ENCODE peak calls at places on chromosomes 1 and 21, in nine cellular contexts. Y is Peyer's patch, Z is breast epithelium, E is left ventricle myocardium inferior, Q is lower lobe of right lung, M is iPS DF 6.9, W is A549, V is endodermal cell, I is GM12878. G is an unnamed sample.

GRCh38 chr1:35202048-35202719 is 9.2 kb upstream of the SFPQ start:
- DNase-seq in Y (no peak), Z (peak; percentile 61), E (peak; percentile 39), Q (no peak), M (peak; percentile 89), W (peak; percentile 81), V (peak; percentile 91), I (peak; percentile 40), G (peak; percentile 76)

GRCh38 chr1:156583821-156584622 is 4.5 kb downstream of the TTC24 start:
- DNase-seq in Y (no peak), Z (peak; percentile 57), E (no peak), Q (no peak), M (peak; percentile 90), W (peak; percentile 85), V (peak; percentile 93), I (no peak), G (peak; percentile 84)

GRCh38 chr1:93964777-93965200 is 55.6 kb upstream of the GCLM start:
- DNase-seq in Y (no peak), Z (no peak), E (no peak), Q (no peak), M (no peak), W (peak; percentile 25), V (no peak), I (peak; percentile 8), G (peak; percentile 42)

GRCh38 chr1:25774921-25775774 is 24.8 kb upstream of the SELENON start:
- DNase-seq in Y (no peak), Z (no peak), E (no peak), Q (no peak), M (no peak), W (no peak), V (no peak), I (peak; percentile 5), G (no peak)

GRCh38 chr1:205584732-205585131 is 47.1 kb downstream of the ELK4 start:
- DNase-seq in Y (no peak), Z (no peak), E (no peak), Q (no peak), M (no peak), W (no peak), V (peak; percentile 70), I (no peak), G (peak; percentile 26)

GRCh38 chr1:3814065-3814464 is 17.8 kb upstream of the LRRC47 start:
- DNase-seq in Y (no peak), Z (no peak), E (no peak), Q (peak; percentile 15), M (no peak), W (no peak), V (no peak), I (no peak), G (no peak)

GRCh38 chr1:115632251-115633026 is 9.3 kb upstream of the VANGL1 start:
- DNase-seq in Y (no peak), Z (no peak), E (no peak), Q (no peak), M (no peak), W (no peak), V (peak; percentile 59), I (no peak), G (no peak)

GRCh38 chr1:154714638-154715037 is 106.7 kb upstream of the ADAR start:
- DNase-seq in Y (no peak), Z (no peak), E (no peak), Q (peak; percentile 69), M (no peak), W (peak; percentile 54), V (no peak), I (no peak), G (no peak)

GRCh38 chr1:85864727-85865126 is 156.5 kb upstream of the ZNHIT6 start:
- DNase-seq in Y (no peak), Z (no peak), E (no peak), Q (no peak), M (no peak), W (no peak), V (no peak), I (no peak), G (no peak)

GRCh38 chr1:116375884-116376733 is 3.1 kb downstream of the ATP1A1 start:
- DNase-seq in Y (peak; percentile 87), Z (peak; percentile 77), E (peak; percentile 78), Q (peak; percentile 85), M (no peak), W (no peak), V (peak; percentile 78), I (no peak), G (peak; percentile 92)

GRCh38 chr1:37850352-37850955 is 8.9 kb downstream of the MTF1 start:
- DNase-seq in Y (no peak), Z (no peak), E (no peak), Q (no peak), M (no peak), W (no peak), V (no peak), I (no peak), G (no peak)

GRCh38 chr1:41936107-41936506 is 17.4 kb upstream of the HIVEP3 start:
- DNase-seq in Y (no peak), Z (no peak), E (no peak), Q (no peak), M (no peak), W (no peak), V (no peak), I (no peak), G (no peak)

DNA sequence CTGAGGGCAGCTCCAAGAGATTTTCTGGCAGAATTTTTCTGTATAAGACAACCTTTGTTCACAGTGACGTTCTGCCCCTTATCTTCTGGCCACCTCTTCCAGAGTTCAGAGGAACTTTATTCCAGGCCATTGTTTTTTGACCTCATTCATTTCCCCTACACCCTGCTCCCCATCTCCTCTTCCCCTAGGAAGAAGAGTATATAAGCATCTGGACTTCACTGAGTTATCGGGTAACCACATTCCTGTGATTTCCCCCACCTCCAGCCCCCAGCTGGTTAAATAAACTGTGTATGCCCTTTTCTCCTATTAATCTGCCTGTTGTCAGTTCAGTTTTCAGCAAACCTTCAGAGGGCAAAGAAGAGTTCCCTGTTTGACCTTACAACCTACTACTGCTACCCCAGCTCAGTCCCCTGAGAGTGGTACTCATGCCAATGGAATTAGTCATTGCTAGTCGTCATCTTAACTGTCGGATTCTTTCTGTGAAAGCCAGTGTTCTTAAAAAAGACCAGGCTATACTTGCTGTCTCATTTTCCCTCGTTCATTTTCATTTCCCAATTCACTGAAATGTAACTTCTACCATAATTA is 14.3 kb upstream of the ALG14 start:
- DNase-seq in Y (no peak), Z (no peak), E (no peak), Q (no peak), M (no peak), W (peak; percentile 72), V (peak; percentile 70), I (no peak), G (no peak)
- H3K4me3 ChIP-seq in Y (no peak overlapping the region), Z (no peak overlapping the region), E (no peak overlapping the region), Q (no peak overlapping the region), M (no peak overlapping the region), W (no peak overlapping the region), V (peak overlapping the region; percentile 13), I (no peak overlapping the region), G (no peak overlapping the region)

GRCh38 chr1:114278911-114279310 is 125.2 kb upstream of the SYT6 start:
- DNase-seq in Y (no peak), Z (no peak), E (no peak), Q (no peak), M (no peak), W (no peak), V (no peak), I (no peak), G (no peak)
- H3K4me1 ChIP-seq in Y (no peaks in the 10 kb centered on the region), Z (no peaks in the 10 kb centered on the region), E (peaks cover 8% of the 10 kb centered on the region), Q (no peaks in the 10 kb centered on the region), M (no peaks in the 10 kb centered on the region), W (no peaks in the 10 kb centered on the region), V (no peaks in the 10 kb centered on the region), I (no peaks in the 10 kb centered on the region), G (no peaks in the 10 kb centered on the region)

DNA sequence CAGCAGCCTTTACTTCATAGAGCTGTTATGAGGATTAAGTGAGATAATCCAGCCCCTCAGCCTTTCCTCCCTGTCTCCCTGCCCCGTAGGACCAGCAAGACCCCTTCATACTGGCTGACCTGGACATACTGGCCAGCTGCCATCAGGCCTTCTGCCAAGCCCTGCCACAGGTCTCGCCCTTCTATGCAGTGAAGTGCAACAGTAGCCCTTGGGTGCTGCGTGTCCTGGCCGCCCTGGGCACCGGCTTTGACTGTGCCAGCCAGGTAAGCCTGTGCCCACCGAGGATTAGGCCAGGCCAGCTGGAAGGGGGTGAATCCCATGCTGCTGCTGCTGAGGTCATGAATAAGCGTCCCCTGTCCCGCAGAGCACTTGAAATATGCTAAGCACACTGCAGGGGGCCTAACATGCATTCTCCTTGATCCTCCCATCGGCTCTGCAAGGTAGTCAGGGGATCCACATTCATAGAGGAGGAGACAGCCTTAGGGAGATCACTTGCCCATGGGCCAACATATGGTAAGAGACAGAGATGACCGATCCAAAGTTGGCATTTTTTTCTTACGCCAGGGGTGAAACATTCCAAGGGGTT is 73.3 kb upstream of the TINAGL1 start:
- DNase-seq in Y (no peak), Z (no peak), E (no peak), Q (no peak), M (peak; percentile 50), W (no peak), V (peak; percentile 92), I (no peak), G (no peak)
- H3K4me3 ChIP-seq in Y (no peak overlapping the region), Z (no peak overlapping the region), E (no peak overlapping the region), Q (no peak overlapping the region), M (no peak overlapping the region), W (no peak overlapping the region), V (no peak overlapping the region), I (no peak overlapping the region), G (no peak overlapping the region)

DNA sequence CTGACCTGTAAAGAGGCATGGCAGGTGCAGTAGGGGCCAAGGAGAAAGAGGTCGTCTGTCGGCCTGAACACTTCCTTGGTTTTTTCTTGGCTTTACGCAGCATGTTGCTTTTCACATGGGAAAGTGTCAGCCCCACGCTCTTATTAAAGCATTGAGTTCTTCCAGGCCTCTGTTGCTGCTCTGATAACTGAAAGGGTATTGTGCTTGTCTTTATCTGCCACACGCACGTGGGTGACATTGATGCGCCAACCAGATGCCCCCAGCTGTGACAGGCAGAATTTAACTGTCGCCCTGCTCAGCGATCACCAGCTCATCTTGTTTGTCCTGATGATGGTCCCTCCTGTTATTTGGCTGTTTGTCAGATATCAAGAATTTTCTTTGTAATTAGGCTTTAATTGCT is 76.5 kb downstream of the GALNT2 start:
- DNase-seq in Y (no peak), Z (no peak), E (no peak), Q (no peak), M (no peak), W (no peak), V (no peak), I (no peak), G (no peak)
- H3K4me1 ChIP-seq in Y (no peaks in the 10 kb centered on the region), Z (no peaks in the 10 kb centered on the region), E (peaks cover 89% of the 10 kb centered on the region), Q (peaks cover 41% of the 10 kb centered on the region), M (peaks cover 12% of the 10 kb centered on the region), W (peaks cover 23% of the 10 kb centered on the region), V (no peaks in the 10 kb centered on the region), I (peaks cover 23% of the 10 kb centered on the region), G (peaks cover 10% of the 10 kb centered on the region)

DNA sequence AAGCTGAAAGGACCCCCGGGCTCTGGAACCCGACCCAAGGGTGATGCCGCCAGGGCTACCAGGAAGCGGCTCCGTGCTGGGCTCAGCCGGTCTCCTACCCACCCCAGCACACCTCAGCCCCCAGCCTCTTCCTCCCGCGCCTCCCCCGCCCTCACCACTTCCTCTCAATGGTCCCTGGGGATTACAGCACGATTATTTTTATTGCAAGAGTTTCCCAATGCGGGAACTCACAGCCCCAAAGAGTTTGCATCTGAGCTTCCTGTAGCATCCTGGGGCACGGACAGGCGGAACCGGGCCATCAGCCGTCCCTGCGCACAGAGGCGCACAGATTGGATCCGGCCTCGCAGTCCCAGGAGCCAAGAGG is 8.7 kb upstream of the SLX9 start:
- DNase-seq in Y (no peak), Z (no peak), E (peak; percentile 36), Q (peak; percentile 66), M (no peak), W (no peak), V (no peak), I (no peak), G (no peak)
- H3K4me3 ChIP-seq in Y (peak overlapping the region; percentile 38), Z (peak overlapping the region; percentile 49), E (peak overlapping the region; percentile 66), Q (peak overlapping the region; percentile 55), M (peak overlapping the region; percentile 22), W (no peak overlapping the region), V (no peak overlapping the region), I (peak overlapping the region; percentile 86), G (peak overlapping the region; percentile 44)

GRCh38 chr1:159919236-159919865 is 6.0 kb downstream of the TAGLN2 start:
- DNase-seq in Y (no peak), Z (no peak), E (no peak), Q (no peak), M (no peak), W (no peak), V (no peak), I (no peak), G (no peak)
- H3K4me1 ChIP-seq in Y (no peaks in the 10 kb centered on the region), Z (peaks cover 6% of the 10 kb centered on the region), E (peaks cover 90% of the 10 kb centered on the region), Q (peaks cover 85% of the 10 kb centered on the region), M (peaks cover 19% of the 10 kb centered on the region), W (peaks cover 87% of the 10 kb centered on the region), V (peaks cover 32% of the 10 kb centered on the region), I (peaks cover 24% of the 10 kb centered on the region), G (no peaks in the 10 kb centered on the region)

G was measured in colonic mucosa.